ENCODE peak calls at places on chromosomes 2 and 18, in four cellular contexts. T is ELF-1; G is cardiac muscle cell; L is CD4-positive, alpha-beta T cell. I is an unnamed sample.

GRCh38 chr2:197073701-197074433 is 147.4 kb upstream of the PGAP1 start:
- DNase-seq in T (no peak), G (no peak), L (no peak), I (peak)

GRCh38 chr2:173347305-173348168 is 7.1 kb upstream of the CDCA7 start:
- DNase-seq in T (no peak), G (no peak), L (no peak), I (no peak)

GRCh38 chr2:240021488-240022104 is 3.5 kb downstream of the NDUFA10 start:
- DNase-seq in T (peak), G (peak), L (peak), I (peak)

GRCh38 chr2:225041210-225041870 is 928 bp downstream of the DOCK10 start:
- DNase-seq in T (peak), G (no peak), L (peak), I (peak)

GRCh38 chr2:195501746-195502145 is 155.3 kb upstream of the SLC39A10 start:
- DNase-seq in T (no peak), G (no peak), L (no peak), I (no peak)

GRCh38 chr2:144320491-144320890 is 199.4 kb downstream of the ZEB2 start:
- DNase-seq in T (no peak), G (no peak), L (peak), I (no peak)

GRCh38 chr2:71323386-71323785 is 8.2 kb upstream of the ZNF638 start:
- DNase-seq in T (peak), G (no peak), L (no peak), I (no peak)

GRCh38 chr2:152155209-152155608 is 20.4 kb downstream of the STAM2 start:
- DNase-seq in T (no peak), G (no peak), L (no peak), I (no peak)

GRCh38 chr2:191152841-191153240 is 2.0 kb upstream of the STAT4 start:
- DNase-seq in T (no peak), G (peak), L (no peak), I (no peak)

GRCh38 chr2:69013123-69013836 is at the start of gene ANTXR1:
- DNase-seq in T (peak), G (peak), L (no peak), I (peak)

GRCh38 chr2:10486091-10486490 is 38.0 kb upstream of the ODC1 start:
- DNase-seq in T (no peak), G (no peak), L (no peak), I (no peak)

GRCh38 chr2:222714361-222715256 is 43.2 kb downstream of the MOGAT1 start:
- DNase-seq in T (no peak), G (no peak), L (no peak), I (peak)

GRCh38 chr2:82875891-82876290 is 1583.2 kb downstream of the SUCLG1 start:
- DNase-seq in T (peak), G (no peak), L (no peak), I (no peak)

GRCh38 chr2:65465857-65466256 is 33.5 kb upstream of the SPRED2 start:
- DNase-seq in T (peak), G (no peak), L (no peak), I (no peak)

GRCh38 chr2:234633581-234634230 is 136.8 kb upstream of the ARL4C start:
- DNase-seq in T (no peak), G (no peak), L (no peak), I (no peak)

GRCh38 chr2:236343400-236344161 is 79.4 kb upstream of the ASB18 start:
- DNase-seq in T (peak), G (peak), L (peak), I (peak)

GRCh38 chr2:28750316-28751101 is 1.1 kb upstream of the PPP1CB start:
- DNase-seq in T (no peak), G (peak), L (peak), I (peak)

GRCh38 chr2:96927420-96928171 is 57.7 kb upstream of the SEMA4C start:
- DNase-seq in T (no peak), G (no peak), L (no peak), I (peak)

GRCh38 chr2:1047485-1047884 is 96.8 kb downstream of the SNTG2 start:
- DNase-seq in T (no peak), G (no peak), L (no peak), I (no peak)

GRCh38 chr18:73189718-73190117 is 321.9 kb upstream of the NETO1 start:
- DNase-seq in T (no peak), G (no peak), L (no peak), I (no peak)

GRCh38 chr2:157840568-157841156 is 35.5 kb downstream of the ACVR1 start:
- DNase-seq in T (no peak), G (peak), L (no peak), I (peak)

GRCh38 chr18:53715243-53715853 is 509.1 kb downstream of the MBD2 start:
- DNase-seq in T (no peak), G (no peak), L (no peak), I (no peak)

GRCh38 chr2:85852979-85853498 is 35.8 kb downstream of the ST3GAL5 start:
- DNase-seq in T (no peak), G (no peak), L (peak), I (peak)

GRCh38 chr2:19299032-19299431 is 59.4 kb downstream of the OSR1 start:
- DNase-seq in T (no peak), G (no peak), L (no peak), I (no peak)

GRCh38 chr2:94947097-94948016 is 76.1 kb downstream of the TEKT4 start:
- DNase-seq in T (no peak), G (no peak), L (no peak), I (no peak)

GRCh38 chr2:85942346-85942957 is 53.7 kb upstream of the ST3GAL5 start:
- DNase-seq in T (no peak), G (no peak), L (no peak), I (no peak)

GRCh38 chr2:177783835-177784448 is 288.6 kb downstream of the PDE11A start:
- DNase-seq in T (no peak), G (no peak), L (no peak), I (no peak)

GRCh38 chr2:144261966-144262365 is 258.0 kb downstream of the ZEB2 start:
- DNase-seq in T (no peak), G (no peak), L (no peak), I (no peak)

GRCh38 chr2:30702694-30703093 is 104.6 kb downstream of the CAPN13 start:
- DNase-seq in T (no peak), G (no peak), L (no peak), I (no peak)